ENCODE peak calls at places on chromosomes 3 and 15, in seven cellular contexts. One of them, this sample, is unnamed.

GRCh38 chr15:77023576-77024272 is 28.8 kb downstream of the PSTPIP1 start:
- DNase-seq in esophagus squamous epithelium: no peak
- DNase-seq in B cell: no peak
- DNase-seq in glutamatergic neuron: no peak
- DNase-seq in choroid plexus epithelial cell: no peak
- DNase-seq in IMR-90: no peak
- DNase-seq in BE2C: peak; percentile 10
- DNase-seq in this sample: no peak

GRCh38 chr3:113132571-113132996 is 78.8 kb upstream of the BOC start:
- DNase-seq in glutamatergic neuron: no peak
- DNase-seq in IMR-90: peak; percentile 68
- DNase-seq in esophagus squamous epithelium: no peak
- DNase-seq in BE2C: no peak
- DNase-seq in B cell: no peak
- DNase-seq in choroid plexus epithelial cell: peak; percentile 28
- DNase-seq in this sample: no peak

GRCh38 chr15:85504739-85505676 is 124.6 kb downstream of the AKAP13 start:
- DNase-seq in glutamatergic neuron: no peak
- DNase-seq in B cell: no peak
- DNase-seq in choroid plexus epithelial cell: peak; percentile 85
- DNase-seq in esophagus squamous epithelium: no peak
- DNase-seq in BE2C: peak; percentile 60
- DNase-seq in IMR-90: peak; percentile 74
- DNase-seq in this sample: peak; percentile 23

GRCh38 chr3:33025648-33026178 is 71.2 kb downstream of the GLB1 start:
- DNase-seq in choroid plexus epithelial cell: no peak
- DNase-seq in glutamatergic neuron: no peak
- DNase-seq in BE2C: no peak
- DNase-seq in esophagus squamous epithelium: no peak
- DNase-seq in IMR-90: no peak
- DNase-seq in B cell: no peak
- DNase-seq in this sample: no peak

GRCh38 chr3:183560607-183561006 is 5.1 kb upstream of the KLHL6 start:
- DNase-seq in B cell: peak; percentile 30
- DNase-seq in BE2C: no peak
- DNase-seq in esophagus squamous epithelium: no peak
- DNase-seq in IMR-90: no peak
- DNase-seq in choroid plexus epithelial cell: peak; percentile 49
- DNase-seq in glutamatergic neuron: no peak
- DNase-seq in this sample: peak; percentile 53

GRCh38 chr3:193963808-193964516 is 172.0 kb upstream of the HES1 start:
- DNase-seq in glutamatergic neuron: no peak
- DNase-seq in BE2C: no peak
- DNase-seq in B cell: no peak
- DNase-seq in esophagus squamous epithelium: no peak
- DNase-seq in choroid plexus epithelial cell: no peak
- DNase-seq in IMR-90: no peak
- DNase-seq in this sample: peak; percentile 70

GRCh38 chr3:190581041-190581501 is 67.2 kb downstream of the IL1RAP start:
- DNase-seq in IMR-90: peak; percentile 24
- DNase-seq in choroid plexus epithelial cell: peak; percentile 24
- DNase-seq in B cell: peak; percentile 15
- DNase-seq in BE2C: no peak
- DNase-seq in esophagus squamous epithelium: no peak
- DNase-seq in glutamatergic neuron: no peak
- DNase-seq in this sample: no peak

GRCh38 chr3:148955544-148956346 is 35.6 kb upstream of the GYG1 start:
- DNase-seq in choroid plexus epithelial cell: peak; percentile 96
- DNase-seq in esophagus squamous epithelium: no peak
- DNase-seq in glutamatergic neuron: no peak
- DNase-seq in B cell: no peak
- DNase-seq in BE2C: peak; percentile 66
- DNase-seq in IMR-90: peak; percentile 95
- DNase-seq in this sample: peak; percentile 16

GRCh38 chr15:35888815-35889214 is 342.9 kb upstream of the DPH6 start:
- DNase-seq in B cell: no peak
- DNase-seq in BE2C: no peak
- DNase-seq in choroid plexus epithelial cell: no peak
- DNase-seq in IMR-90: no peak
- DNase-seq in esophagus squamous epithelium: no peak
- DNase-seq in glutamatergic neuron: no peak
- DNase-seq in this sample: no peak

GRCh38 chr3:207973-208372 is 11.4 kb downstream of the CHL1 start:
- DNase-seq in choroid plexus epithelial cell: no peak
- DNase-seq in IMR-90: no peak
- DNase-seq in B cell: no peak
- DNase-seq in glutamatergic neuron: no peak
- DNase-seq in esophagus squamous epithelium: no peak
- DNase-seq in BE2C: no peak
- DNase-seq in this sample: no peak

GRCh38 chr15:85412956-85413854 is 32.8 kb downstream of the AKAP13 start:
- DNase-seq in glutamatergic neuron: no peak
- DNase-seq in BE2C: no peak
- DNase-seq in choroid plexus epithelial cell: peak; percentile 95
- DNase-seq in esophagus squamous epithelium: peak; percentile 10
- DNase-seq in IMR-90: peak; percentile 95
- DNase-seq in B cell: peak; percentile 80
- DNase-seq in this sample: peak; percentile 91

GRCh38 chr15:83166830-83167229 is 40.8 kb downstream of the HDGFL3 start:
- DNase-seq in choroid plexus epithelial cell: no peak
- DNase-seq in esophagus squamous epithelium: no peak
- DNase-seq in glutamatergic neuron: no peak
- DNase-seq in BE2C: no peak
- DNase-seq in IMR-90: no peak
- DNase-seq in B cell: no peak
- DNase-seq in this sample: no peak

GRCh38 chr3:174002543-174002942 is 605.0 kb downstream of the NLGN1 start:
- DNase-seq in choroid plexus epithelial cell: peak; percentile 15
- DNase-seq in B cell: no peak
- DNase-seq in IMR-90: no peak
- DNase-seq in esophagus squamous epithelium: no peak
- DNase-seq in BE2C: no peak
- DNase-seq in glutamatergic neuron: no peak
- DNase-seq in this sample: no peak

GRCh38 chr3:47156418-47156817 is 7.5 kb downstream of the SETD2 start:
- DNase-seq in glutamatergic neuron: no peak
- DNase-seq in esophagus squamous epithelium: no peak
- DNase-seq in choroid plexus epithelial cell: peak; percentile 7
- DNase-seq in IMR-90: no peak
- DNase-seq in BE2C: no peak
- DNase-seq in B cell: no peak
- DNase-seq in this sample: no peak

GRCh38 chr15:67927501-67928156 is 87.8 kb upstream of the RNU6-1 start:
- DNase-seq in IMR-90: peak; percentile 97
- DNase-seq in BE2C: no peak
- DNase-seq in B cell: no peak
- DNase-seq in glutamatergic neuron: no peak
- DNase-seq in choroid plexus epithelial cell: peak; percentile 97
- DNase-seq in esophagus squamous epithelium: no peak
- DNase-seq in this sample: no peak

GRCh38 chr3:192943384-192943783 is 25.7 kb upstream of the MB21D2 start:
- DNase-seq in B cell: no peak
- DNase-seq in BE2C: no peak
- DNase-seq in IMR-90: no peak
- DNase-seq in choroid plexus epithelial cell: no peak
- DNase-seq in glutamatergic neuron: no peak
- DNase-seq in esophagus squamous epithelium: no peak
- DNase-seq in this sample: no peak
- TF ChIP-seq CTCF in B cell: no peak
- TF ChIP-seq CTCF in BE2C: no peak
- TF ChIP-seq CTCF in IMR-90: no peak
- TF ChIP-seq CTCF in choroid plexus epithelial cell: no peak
- TF ChIP-seq CTCF in glutamatergic neuron: no peak
- TF ChIP-seq CTCF in esophagus squamous epithelium: no peak
- TF ChIP-seq CTCF in this sample: no peak

GRCh38 chr3:17038900-17039545 is 154.3 kb downstream of the PLCL2 start:
- DNase-seq in IMR-90: no peak
- DNase-seq in choroid plexus epithelial cell: no peak
- DNase-seq in B cell: no peak
- DNase-seq in BE2C: no peak
- DNase-seq in esophagus squamous epithelium: no peak
- DNase-seq in glutamatergic neuron: no peak
- DNase-seq in this sample: no peak

GRCh38 chr3:17041009-17041408 is 156.3 kb downstream of the PLCL2 start:
- DNase-seq in esophagus squamous epithelium: no peak
- DNase-seq in IMR-90: no peak
- DNase-seq in choroid plexus epithelial cell: peak; percentile 60
- DNase-seq in B cell: no peak
- DNase-seq in glutamatergic neuron: no peak
- DNase-seq in BE2C: no peak
- DNase-seq in this sample: no peak

GRCh38 chr3:17038141-17038540 is 153.4 kb downstream of the PLCL2 start:
- DNase-seq in choroid plexus epithelial cell: no peak
- DNase-seq in esophagus squamous epithelium: no peak
- DNase-seq in IMR-90: no peak
- DNase-seq in BE2C: no peak
- DNase-seq in B cell: no peak
- DNase-seq in glutamatergic neuron: no peak
- DNase-seq in this sample: no peak

GRCh38 chr3:17040322-17040721 is 155.6 kb downstream of the PLCL2 start:
- DNase-seq in esophagus squamous epithelium: no peak
- DNase-seq in BE2C: no peak
- DNase-seq in glutamatergic neuron: no peak
- DNase-seq in IMR-90: no peak
- DNase-seq in choroid plexus epithelial cell: no peak
- DNase-seq in B cell: no peak
- DNase-seq in this sample: no peak

GRCh38 chr3:17039579-17039978 is 154.8 kb downstream of the PLCL2 start:
- DNase-seq in IMR-90: peak; percentile 92
- DNase-seq in B cell: no peak
- DNase-seq in esophagus squamous epithelium: no peak
- DNase-seq in BE2C: no peak
- DNase-seq in choroid plexus epithelial cell: peak; percentile 94
- DNase-seq in glutamatergic neuron: no peak
- DNase-seq in this sample: no peak
- TF ChIP-seq CTCF in IMR-90: no peak
- TF ChIP-seq CTCF in B cell: no peak
- TF ChIP-seq CTCF in esophagus squamous epithelium: no peak
- TF ChIP-seq CTCF in BE2C: no peak
- TF ChIP-seq CTCF in choroid plexus epithelial cell: peak; percentile 12
- TF ChIP-seq CTCF in glutamatergic neuron: no peak
- TF ChIP-seq CTCF in this sample: no peak

GRCh38 chr3:129421988-129422745 is 6.3 kb downstream of the EFCAB12 start:
- DNase-seq in B cell: no peak
- DNase-seq in IMR-90: no peak
- DNase-seq in choroid plexus epithelial cell: peak; percentile 53
- DNase-seq in esophagus squamous epithelium: no peak
- DNase-seq in BE2C: no peak
- DNase-seq in glutamatergic neuron: no peak
- DNase-seq in this sample: no peak
- TF ChIP-seq CTCF in B cell: no peak
- TF ChIP-seq CTCF in IMR-90: peak; percentile 9
- TF ChIP-seq CTCF in choroid plexus epithelial cell: peak; percentile 58
- TF ChIP-seq CTCF in esophagus squamous epithelium: no peak
- TF ChIP-seq CTCF in BE2C: peak; percentile 14
- TF ChIP-seq CTCF in glutamatergic neuron: no peak
- TF ChIP-seq CTCF in this sample: no peak

DNA sequence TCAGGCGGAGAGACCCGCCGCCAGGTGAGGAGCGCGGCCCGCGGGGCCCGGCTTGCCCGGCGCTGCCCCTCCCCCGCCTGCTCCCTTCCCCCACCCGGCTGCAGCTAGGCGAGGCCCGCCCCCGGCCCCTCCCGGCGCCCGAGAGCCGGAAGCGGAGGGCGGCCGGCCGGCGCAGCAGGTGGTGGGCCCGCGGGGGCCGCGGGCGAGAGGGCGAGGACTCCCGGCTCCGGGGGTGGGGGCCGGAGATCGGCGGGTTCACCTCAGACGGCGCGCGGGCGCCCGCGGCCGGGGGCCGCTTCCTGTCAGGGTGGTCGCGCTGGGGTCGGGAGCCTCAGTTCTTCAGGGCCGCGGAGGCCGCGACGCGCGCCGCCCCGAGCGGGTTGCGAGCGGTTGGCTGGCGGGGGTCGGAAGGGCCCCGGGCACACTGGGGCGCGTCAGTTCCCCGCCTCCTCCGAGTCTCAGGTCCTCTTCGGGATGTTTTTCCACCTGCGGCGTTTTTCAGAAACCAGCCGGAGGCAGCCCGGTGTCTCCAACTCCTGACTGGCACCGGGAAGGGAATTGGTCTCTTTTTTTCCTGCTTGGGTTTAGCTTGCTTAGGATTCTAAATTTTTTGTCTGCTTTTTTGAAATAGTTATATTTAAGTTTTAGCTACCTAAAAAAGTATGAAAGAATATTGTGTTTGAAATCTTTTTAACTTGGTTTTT is 462 bp downstream of the ZFAND6 start:
- DNase-seq in B cell: peak; percentile 94
- DNase-seq in BE2C: no peak
- DNase-seq in IMR-90: peak; percentile 16
- DNase-seq in glutamatergic neuron: peak; percentile 76
- DNase-seq in esophagus squamous epithelium: no peak
- DNase-seq in choroid plexus epithelial cell: peak; percentile 33
- DNase-seq in this sample: peak; percentile 85
- TF ChIP-seq CTCF in B cell: no peak
- TF ChIP-seq CTCF in BE2C: no peak
- TF ChIP-seq CTCF in IMR-90: no peak
- TF ChIP-seq CTCF in glutamatergic neuron: no peak
- TF ChIP-seq CTCF in esophagus squamous epithelium: no peak
- TF ChIP-seq CTCF in choroid plexus epithelial cell: no peak
- TF ChIP-seq CTCF in this sample: no peak